ENCODE peak calls at places on chromosomes 4 and X, in six cellular contexts. One of them, this sample, is unnamed.

GRCh38 chr4:186029731-186030421 is 39.1 kb upstream of the TLR3 start:
- DNase-seq in CD8-positive, alpha-beta T cell: no peak
- DNase-seq in breast epithelium: peak
- DNase-seq in pancreas: peak
- DNase-seq in astrocyte of the spinal cord: peak
- DNase-seq in ovary: peak
- DNase-seq in this sample: peak

GRCh38 chr4:30720656-30721352 is 635 bp downstream of the PCDH7 start:
- DNase-seq in CD8-positive, alpha-beta T cell: no peak
- DNase-seq in breast epithelium: no peak
- DNase-seq in pancreas: peak
- DNase-seq in astrocyte of the spinal cord: peak
- DNase-seq in ovary: peak
- DNase-seq in this sample: no peak

GRCh38 chrX:1778817-1779216 is 164.0 kb downstream of the ASMT start:
- DNase-seq in CD8-positive, alpha-beta T cell: no peak
- DNase-seq in breast epithelium: no peak
- DNase-seq in pancreas: no peak
- DNase-seq in astrocyte of the spinal cord: no peak
- DNase-seq in ovary: no peak
- DNase-seq in this sample: peak

GRCh38 chr4:163048447-163048846 is 118.2 kb downstream of the NAF1 start:
- DNase-seq in CD8-positive, alpha-beta T cell: no peak
- DNase-seq in breast epithelium: no peak
- DNase-seq in pancreas: no peak
- DNase-seq in astrocyte of the spinal cord: peak
- DNase-seq in ovary: no peak
- DNase-seq in this sample: peak

GRCh38 chr4:148764720-148765119 is 322.5 kb upstream of the NR3C2 start:
- DNase-seq in CD8-positive, alpha-beta T cell: no peak
- DNase-seq in breast epithelium: no peak
- DNase-seq in pancreas: no peak
- DNase-seq in astrocyte of the spinal cord: no peak
- DNase-seq in ovary: no peak
- DNase-seq in this sample: no peak

GRCh38 chr4:22884157-22884556 is 191.4 kb downstream of the GBA3 start:
- DNase-seq in CD8-positive, alpha-beta T cell: no peak
- DNase-seq in breast epithelium: no peak
- DNase-seq in pancreas: no peak
- DNase-seq in astrocyte of the spinal cord: no peak
- DNase-seq in ovary: no peak
- DNase-seq in this sample: no peak

GRCh38 chr4:176193126-176193525 is 2.3 kb downstream of the SPATA4 start:
- DNase-seq in CD8-positive, alpha-beta T cell: no peak
- DNase-seq in breast epithelium: no peak
- DNase-seq in pancreas: no peak
- DNase-seq in astrocyte of the spinal cord: peak
- DNase-seq in ovary: no peak
- DNase-seq in this sample: peak

GRCh38 chr4:166675411-166675810 is 558.9 kb downstream of the SPOCK3 start:
- DNase-seq in CD8-positive, alpha-beta T cell: no peak
- DNase-seq in breast epithelium: no peak
- DNase-seq in pancreas: no peak
- DNase-seq in astrocyte of the spinal cord: peak
- DNase-seq in ovary: peak
- DNase-seq in this sample: peak

GRCh38 chr4:75512336-75513211 is 1.6 kb downstream of the RCHY1 start:
- DNase-seq in CD8-positive, alpha-beta T cell: no peak
- DNase-seq in breast epithelium: no peak
- DNase-seq in pancreas: no peak
- DNase-seq in astrocyte of the spinal cord: peak
- DNase-seq in ovary: no peak
- DNase-seq in this sample: peak

GRCh38 chrX:79156818-79157217 is 12.3 kb downstream of the GPR174 start:
- DNase-seq in CD8-positive, alpha-beta T cell: no peak
- DNase-seq in breast epithelium: no peak
- DNase-seq in pancreas: no peak
- DNase-seq in astrocyte of the spinal cord: no peak
- DNase-seq in ovary: no peak
- DNase-seq in this sample: no peak

GRCh38 chrX:132193872-132194574 is 25.2 kb downstream of the RAP2C start:
- DNase-seq in CD8-positive, alpha-beta T cell: no peak
- DNase-seq in breast epithelium: no peak
- DNase-seq in pancreas: no peak
- DNase-seq in astrocyte of the spinal cord: no peak
- DNase-seq in ovary: no peak
- DNase-seq in this sample: no peak

GRCh38 chr4:70313736-70314135 is 21.0 kb upstream of the CABS1 start:
- DNase-seq in CD8-positive, alpha-beta T cell: no peak
- DNase-seq in breast epithelium: no peak
- DNase-seq in pancreas: no peak
- DNase-seq in astrocyte of the spinal cord: no peak
- DNase-seq in ovary: no peak
- DNase-seq in this sample: no peak

GRCh38 chr4:93835929-93836328 is 7.4 kb downstream of the ATOH1 start:
- DNase-seq in CD8-positive, alpha-beta T cell: no peak
- DNase-seq in breast epithelium: no peak
- DNase-seq in pancreas: no peak
- DNase-seq in astrocyte of the spinal cord: no peak
- DNase-seq in ovary: no peak
- DNase-seq in this sample: no peak

GRCh38 chrX:152733261-152733975 is at the start of the genes CSAG1 and MAGEA12:
- DNase-seq in CD8-positive, alpha-beta T cell: no peak
- DNase-seq in breast epithelium: no peak
- DNase-seq in pancreas: no peak
- DNase-seq in astrocyte of the spinal cord: no peak
- DNase-seq in ovary: no peak
- DNase-seq in this sample: no peak

GRCh38 chrX:40434947-40435346 is 145.8 kb upstream of the ATP6AP2 start:
- DNase-seq in CD8-positive, alpha-beta T cell: no peak
- DNase-seq in breast epithelium: no peak
- DNase-seq in pancreas: no peak
- DNase-seq in astrocyte of the spinal cord: peak
- DNase-seq in ovary: peak
- DNase-seq in this sample: no peak

GRCh38 chr4:173088144-173088543 is 80.5 kb upstream of the GALNT7 start:
- DNase-seq in CD8-positive, alpha-beta T cell: no peak
- DNase-seq in breast epithelium: no peak
- DNase-seq in pancreas: no peak
- DNase-seq in astrocyte of the spinal cord: no peak
- DNase-seq in ovary: no peak
- DNase-seq in this sample: no peak

GRCh38 chr4:165905405-165906027 is 32.5 kb downstream of the TLL1 start:
- DNase-seq in CD8-positive, alpha-beta T cell: no peak
- DNase-seq in breast epithelium: no peak
- DNase-seq in pancreas: no peak
- DNase-seq in astrocyte of the spinal cord: no peak
- DNase-seq in ovary: no peak
- DNase-seq in this sample: peak

GRCh38 chr4:87679449-87680169 is 29.5 kb downstream of the DMP1 start:
- DNase-seq in CD8-positive, alpha-beta T cell: no peak
- DNase-seq in breast epithelium: no peak
- DNase-seq in pancreas: peak
- DNase-seq in astrocyte of the spinal cord: peak
- DNase-seq in ovary: peak
- DNase-seq in this sample: peak

DNA sequence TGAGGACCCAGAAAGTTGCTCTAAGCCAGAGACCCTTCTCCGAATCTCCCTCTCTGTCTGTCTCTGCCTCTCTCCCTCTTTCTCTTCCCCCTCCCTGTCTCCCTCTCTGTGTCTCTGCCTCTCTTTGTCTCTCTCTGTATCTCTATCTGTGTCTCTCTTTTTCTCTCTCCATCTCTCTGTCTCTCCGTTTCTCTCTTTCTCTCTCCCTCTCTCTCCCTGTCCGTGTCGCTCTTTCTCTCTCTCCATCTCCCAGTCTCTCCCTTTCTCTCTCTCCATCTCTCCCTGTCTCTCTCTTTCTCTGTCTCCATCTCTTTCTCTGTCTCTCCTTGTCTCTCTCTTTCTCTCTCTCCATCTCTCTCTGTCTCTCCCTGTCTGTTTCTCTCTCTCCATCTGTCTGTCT is 2.6 kb upstream of the SHOX start:
- DNase-seq in CD8-positive, alpha-beta T cell: no peak
- DNase-seq in breast epithelium: no peak
- DNase-seq in pancreas: no peak
- DNase-seq in astrocyte of the spinal cord: no peak
- DNase-seq in ovary: no peak
- DNase-seq in this sample: no peak
- H3K4me3 ChIP-seq in CD8-positive, alpha-beta T cell: no peak
- H3K4me3 ChIP-seq in breast epithelium: no peak
- H3K4me3 ChIP-seq in pancreas: no peak
- H3K4me3 ChIP-seq in astrocyte of the spinal cord: no peak
- H3K4me3 ChIP-seq in ovary: no peak
- H3K4me3 ChIP-seq in this sample: no peak

GRCh38 chr4:154927126-154927525 is 146.1 kb downstream of the RBM46 start:
- DNase-seq in CD8-positive, alpha-beta T cell: no peak
- DNase-seq in breast epithelium: no peak
- DNase-seq in pancreas: no peak
- DNase-seq in astrocyte of the spinal cord: no peak
- DNase-seq in ovary: no peak
- DNase-seq in this sample: no peak

GRCh38 chr4:154928640-154929257 is 147.7 kb downstream of the RBM46 start:
- DNase-seq in CD8-positive, alpha-beta T cell: no peak
- DNase-seq in breast epithelium: no peak
- DNase-seq in pancreas: no peak
- DNase-seq in astrocyte of the spinal cord: peak
- DNase-seq in ovary: no peak
- DNase-seq in this sample: peak
- TF ChIP-seq CTCF in CD8-positive, alpha-beta T cell: no peak
- TF ChIP-seq CTCF in breast epithelium: no peak
- TF ChIP-seq CTCF in pancreas: no peak
- TF ChIP-seq CTCF in astrocyte of the spinal cord: peak
- TF ChIP-seq CTCF in ovary: no peak
- TF ChIP-seq CTCF in this sample: peak

GRCh38 chr4:5707366-5708133 is 809 bp downstream of the EVC2 start:
- DNase-seq in CD8-positive, alpha-beta T cell: no peak
- DNase-seq in breast epithelium: no peak
- DNase-seq in pancreas: no peak
- DNase-seq in astrocyte of the spinal cord: no peak
- DNase-seq in ovary: no peak
- DNase-seq in this sample: no peak
- H3K4me3 ChIP-seq in CD8-positive, alpha-beta T cell: no peak
- H3K4me3 ChIP-seq in breast epithelium: peak
- H3K4me3 ChIP-seq in pancreas: peak
- H3K4me3 ChIP-seq in astrocyte of the spinal cord: peak
- H3K4me3 ChIP-seq in ovary: peak
- H3K4me3 ChIP-seq in this sample: peak

GRCh38 chrX:45894864-45895645 is 650.2 kb downstream of the ZNF674 start:
- DNase-seq in CD8-positive, alpha-beta T cell: no peak
- DNase-seq in breast epithelium: no peak
- DNase-seq in pancreas: no peak
- DNase-seq in astrocyte of the spinal cord: no peak
- DNase-seq in ovary: no peak
- DNase-seq in this sample: no peak
- TF ChIP-seq CTCF in CD8-positive, alpha-beta T cell: no peak
- TF ChIP-seq CTCF in breast epithelium: no peak
- TF ChIP-seq CTCF in pancreas: no peak
- TF ChIP-seq CTCF in astrocyte of the spinal cord: no peak
- TF ChIP-seq CTCF in ovary: no peak
- TF ChIP-seq CTCF in this sample: no peak

GRCh38 chrX:134546187-134546586 is 86.2 kb downstream of the HPRT1 start:
- DNase-seq in CD8-positive, alpha-beta T cell: no peak
- DNase-seq in breast epithelium: no peak
- DNase-seq in pancreas: no peak
- DNase-seq in astrocyte of the spinal cord: no peak
- DNase-seq in ovary: no peak
- DNase-seq in this sample: no peak

GRCh38 chrX:134548844-134549205 is 88.9 kb downstream of the HPRT1 start:
- DNase-seq in CD8-positive, alpha-beta T cell: no peak
- DNase-seq in breast epithelium: no peak
- DNase-seq in pancreas: no peak
- DNase-seq in astrocyte of the spinal cord: no peak
- DNase-seq in ovary: no peak
- DNase-seq in this sample: no peak

GRCh38 chrX:134545524-134545923 is 85.6 kb downstream of the HPRT1 start:
- DNase-seq in CD8-positive, alpha-beta T cell: no peak
- DNase-seq in breast epithelium: no peak
- DNase-seq in pancreas: no peak
- DNase-seq in astrocyte of the spinal cord: no peak
- DNase-seq in ovary: peak
- DNase-seq in this sample: no peak

GRCh38 chrX:134548257-134548732 is 88.3 kb downstream of the HPRT1 start:
- DNase-seq in CD8-positive, alpha-beta T cell: no peak
- DNase-seq in breast epithelium: no peak
- DNase-seq in pancreas: no peak
- DNase-seq in astrocyte of the spinal cord: no peak
- DNase-seq in ovary: no peak
- DNase-seq in this sample: no peak

GRCh38 chrX:134547047-134547679 is 87.2 kb downstream of the HPRT1 start:
- DNase-seq in CD8-positive, alpha-beta T cell: no peak
- DNase-seq in breast epithelium: no peak
- DNase-seq in pancreas: no peak
- DNase-seq in astrocyte of the spinal cord: peak
- DNase-seq in ovary: no peak
- DNase-seq in this sample: no peak
- H3K4me3 ChIP-seq in CD8-positive, alpha-beta T cell: no peak
- H3K4me3 ChIP-seq in breast epithelium: no peak
- H3K4me3 ChIP-seq in pancreas: no peak
- H3K4me3 ChIP-seq in astrocyte of the spinal cord: peak
- H3K4me3 ChIP-seq in ovary: no peak
- H3K4me3 ChIP-seq in this sample: no peak

DNA sequence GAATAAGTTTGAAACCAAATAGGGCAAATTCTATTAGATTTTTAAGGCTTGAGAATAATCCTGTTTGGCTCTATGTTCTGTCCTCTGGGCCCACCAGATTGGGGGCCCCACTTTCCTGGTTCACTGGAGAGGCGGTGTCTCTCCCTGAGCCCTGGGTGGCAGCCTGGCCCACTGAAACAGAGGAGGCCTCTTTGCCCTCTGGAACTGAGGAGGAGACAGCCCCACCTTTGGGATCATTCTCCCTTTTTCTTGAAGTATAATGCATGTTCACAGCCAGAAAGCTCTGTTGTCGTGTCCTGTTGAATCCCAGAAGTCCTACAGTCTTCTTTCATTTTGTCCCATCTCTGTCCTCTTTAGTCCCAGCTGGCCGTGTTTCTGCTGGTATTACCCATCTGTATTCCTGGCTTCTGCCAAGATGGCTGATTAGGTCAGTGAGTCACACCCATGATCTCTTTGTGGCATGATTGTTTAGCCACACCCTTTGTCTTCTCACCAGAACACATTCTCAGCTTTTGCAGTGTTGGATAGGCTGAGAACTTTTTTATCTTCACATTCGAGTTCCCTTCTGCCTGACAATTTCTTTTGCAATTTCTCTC is 8.1 kb upstream of the TBC1D25 start:
- DNase-seq in CD8-positive, alpha-beta T cell: no peak
- DNase-seq in breast epithelium: no peak
- DNase-seq in pancreas: no peak
- DNase-seq in astrocyte of the spinal cord: peak
- DNase-seq in ovary: no peak
- DNase-seq in this sample: peak
- TF ChIP-seq CTCF in CD8-positive, alpha-beta T cell: no peak
- TF ChIP-seq CTCF in breast epithelium: no peak
- TF ChIP-seq CTCF in pancreas: no peak
- TF ChIP-seq CTCF in astrocyte of the spinal cord: no peak
- TF ChIP-seq CTCF in ovary: no peak
- TF ChIP-seq CTCF in this sample: no peak

This sample was measured in epithelial cell of esophagus.